ENCODE peak calls at places on chromosomes 12 and 14, in five cellular contexts. P is epithelial cell of esophagus, S is nephron progenitor cell, R is dorsolateral prefrontal cortex, E is fibroblast of the aortic adventitia. G is an unnamed sample.
A peak's percentile ranks its signal among the peaks of the same experiment; 100 is the strongest.

GRCh38 chr14:60151715-60152114 is 13.5 kb downstream of the DHRS7 start:
- DNase-seq in P (peak; percentile 97), S (no peak), R (peak; percentile 61), E (peak; percentile 72), G (no peak)

GRCh38 chr12:32198555-32198954 is 91.9 kb downstream of the BICD1 start:
- DNase-seq in P (peak; percentile 91), S (no peak), R (no peak), E (no peak), G (no peak)

GRCh38 chr12:65817866-65818265 is 6.4 kb upstream of the HMGA2 start:
- DNase-seq in P (no peak), S (no peak), R (no peak), E (no peak), G (no peak)

GRCh38 chr12:59382678-59383425 is 213.0 kb upstream of the SLC16A7 start:
- DNase-seq in P (no peak), S (no peak), R (no peak), E (peak; percentile 22), G (no peak)

GRCh38 chr12:40222247-40222646 is 2.5 kb upstream of the LRRK2 start:
- DNase-seq in P (peak; percentile 49), S (no peak), R (no peak), E (peak; percentile 31), G (no peak)

GRCh38 chr14:95274283-95274682 is 45.4 kb downstream of the CLMN start:
- DNase-seq in P (no peak), S (no peak), R (no peak), E (no peak), G (no peak)

GRCh38 chr12:47088021-47088944 is 8.5 kb upstream of the AMIGO2 start:
- DNase-seq in P (peak; percentile 96), S (no peak), R (no peak), E (peak; percentile 70), G (no peak)

GRCh38 chr12:122096591-122097149 is 18.1 kb downstream of the MLXIP start:
- DNase-seq in P (peak; percentile 97), S (no peak), R (no peak), E (peak; percentile 42), G (no peak)

GRCh38 chr14:72616294-72616693 is 277.6 kb downstream of the DPF3 start:
- DNase-seq in P (no peak), S (no peak), R (no peak), E (peak; percentile 85), G (no peak)

GRCh38 chr12:43338848-43339526 is 213.0 kb downstream of the ADAMTS20 start:
- DNase-seq in P (peak; percentile 38), S (peak; percentile 10), R (no peak), E (peak; percentile 78), G (no peak)

GRCh38 chr12:76083761-76084276 is 666 bp downstream of the NAP1L1 start:
- DNase-seq in P (peak; percentile 62), S (peak; percentile 87), R (peak; percentile 71), E (peak; percentile 58), G (peak; percentile 66)

GRCh38 chr12:69274861-69275260 is 35.5 kb downstream of the CPSF6 start:
- DNase-seq in P (peak; percentile 44), S (no peak), R (no peak), E (peak; percentile 44), G (no peak)

GRCh38 chr12:21717756-21718155 is 56.8 kb downstream of the KCNJ8 start:
- DNase-seq in P (no peak), S (no peak), R (no peak), E (no peak), G (no peak)

GRCh38 chr14:49546766-49547165 is 39.4 kb downstream of the RPS29 start:
- DNase-seq in P (no peak), S (no peak), R (no peak), E (no peak), G (no peak)

GRCh38 chr12:131065279-131065678 is 111.6 kb downstream of the ADGRD1 start:
- DNase-seq in P (no peak), S (no peak), R (no peak), E (no peak), G (no peak)

GRCh38 chr12:91914701-91915100 is 230.9 kb downstream of the BTG1 start:
- DNase-seq in P (no peak), S (no peak), R (no peak), E (no peak), G (no peak)

GRCh38 chr12:19710811-19711793 is 271.8 kb downstream of the AEBP2 start:
- DNase-seq in P (no peak), S (no peak), R (no peak), E (peak; percentile 91), G (no peak)

GRCh38 chr14:66628646-66629045 is 120.7 kb downstream of the GPHN start:
- DNase-seq in P (no peak), S (no peak), R (no peak), E (peak; percentile 13), G (no peak)

GRCh38 chr12:111506260-111506659 is 92.9 kb downstream of the ATXN2 start:
- DNase-seq in P (no peak), S (no peak), R (no peak), E (no peak), G (no peak)

GRCh38 chr12:119687344-119687865 is 19.5 kb downstream of the PRKAB1 start:
- DNase-seq in P (no peak), S (peak; percentile 32), R (no peak), E (no peak), G (no peak)

GRCh38 chr14:104331871-104332605 is 193.7 kb downstream of the KIF26A start:
- DNase-seq in P (no peak), S (no peak), R (no peak), E (no peak), G (no peak)
- TF ChIP-seq CTCF in P (no peak), S (no peak), R (no peak), E (no peak), G (no peak)

GRCh38 chr12:41795910-41796309 is 348.8 kb downstream of the GXYLT1 start:
- DNase-seq in P (no peak), S (peak; percentile 17), R (no peak), E (no peak), G (no peak)
- TF ChIP-seq CTCF in P (peak; percentile 9), S (no peak), R (no peak), E (no peak), G (peak; percentile 38)

DNA sequence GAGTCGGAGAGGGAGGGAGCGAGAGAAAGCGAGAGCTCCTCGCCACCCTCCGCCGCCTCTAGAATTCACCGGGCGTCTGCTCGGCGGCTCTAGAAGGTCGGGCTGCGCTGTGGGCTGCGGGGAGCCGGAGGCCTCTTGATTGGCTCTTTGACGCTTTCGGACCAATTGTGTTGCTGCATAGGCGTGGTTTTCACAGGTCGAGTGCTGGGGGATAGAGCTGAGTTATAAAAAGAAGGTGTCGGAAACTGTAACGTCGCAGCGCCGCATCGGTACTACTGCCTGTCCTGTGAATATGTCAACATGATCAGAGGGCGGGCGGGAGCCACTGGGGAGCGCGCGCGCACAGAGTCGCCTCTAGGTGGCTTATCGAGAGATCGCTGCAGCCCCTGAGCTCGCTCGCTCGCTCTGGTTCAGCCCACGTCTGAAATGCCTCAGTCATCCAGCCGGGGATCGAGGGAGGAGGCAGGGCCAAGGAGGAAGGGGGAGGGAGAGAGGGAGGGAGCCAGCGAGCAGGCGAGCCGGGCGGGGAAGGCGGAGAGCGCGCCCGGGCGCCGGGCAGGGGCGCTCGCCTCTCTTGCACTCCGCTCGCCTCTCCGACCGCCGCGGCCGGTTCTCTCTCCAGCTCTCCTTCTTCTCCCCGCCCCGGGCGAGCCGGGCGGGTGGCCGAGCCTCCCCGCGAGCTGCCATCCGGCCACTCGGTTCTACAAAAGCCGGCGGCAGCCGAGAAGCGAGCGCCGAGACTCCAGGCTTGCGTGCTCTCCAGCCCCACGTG is at the start of gene TBX3:
- DNase-seq in P (peak; percentile 99), S (peak; percentile 94), R (peak; percentile 21), E (peak; percentile 99), G (peak; percentile 84)
- TF ChIP-seq CTCF in P (peak; percentile 56), S (peak; percentile 56), R (no peak), E (peak; percentile 42), G (peak; percentile 60)

GRCh38 chr14:23633160-23633701 is 2.9 kb upstream of the DHRS2 start:
- DNase-seq in P (peak; percentile 28), S (no peak), R (no peak), E (no peak), G (no peak)
- TF ChIP-seq CTCF in P (no peak), S (no peak), R (no peak), E (peak; percentile 14), G (no peak)

GRCh38 chr14:21326972-21327371 is 47.1 kb downstream of the RPGRIP1 start:
- DNase-seq in P (no peak), S (no peak), R (no peak), E (no peak), G (no peak)
- TF ChIP-seq CTCF in P (no peak), S (no peak), R (no peak), E (no peak), G (no peak)

DNA sequence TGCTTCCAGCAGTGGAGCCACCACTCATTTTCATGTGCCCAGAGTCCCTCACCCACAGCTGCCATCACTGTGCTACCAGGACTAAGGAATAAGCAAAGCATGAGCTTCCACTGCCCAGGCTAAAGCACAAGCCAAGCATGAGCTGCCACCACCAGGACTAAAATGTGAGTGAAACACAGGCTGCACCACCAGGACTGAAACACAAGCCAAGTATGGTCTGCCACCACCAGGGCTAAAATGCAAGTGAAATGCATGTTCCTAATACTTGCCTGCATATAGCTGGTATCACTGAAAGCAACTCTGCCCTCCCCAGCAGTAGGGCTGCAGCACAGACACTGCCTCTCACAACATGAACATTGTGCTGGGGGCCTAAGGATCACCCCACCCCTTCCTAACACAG is 30.0 kb downstream of the CEP83 start:
- DNase-seq in P (no peak), S (no peak), R (no peak), E (no peak), G (no peak)
- TF ChIP-seq CTCF in P (no peak), S (no peak), R (no peak), E (no peak), G (no peak)

DNA sequence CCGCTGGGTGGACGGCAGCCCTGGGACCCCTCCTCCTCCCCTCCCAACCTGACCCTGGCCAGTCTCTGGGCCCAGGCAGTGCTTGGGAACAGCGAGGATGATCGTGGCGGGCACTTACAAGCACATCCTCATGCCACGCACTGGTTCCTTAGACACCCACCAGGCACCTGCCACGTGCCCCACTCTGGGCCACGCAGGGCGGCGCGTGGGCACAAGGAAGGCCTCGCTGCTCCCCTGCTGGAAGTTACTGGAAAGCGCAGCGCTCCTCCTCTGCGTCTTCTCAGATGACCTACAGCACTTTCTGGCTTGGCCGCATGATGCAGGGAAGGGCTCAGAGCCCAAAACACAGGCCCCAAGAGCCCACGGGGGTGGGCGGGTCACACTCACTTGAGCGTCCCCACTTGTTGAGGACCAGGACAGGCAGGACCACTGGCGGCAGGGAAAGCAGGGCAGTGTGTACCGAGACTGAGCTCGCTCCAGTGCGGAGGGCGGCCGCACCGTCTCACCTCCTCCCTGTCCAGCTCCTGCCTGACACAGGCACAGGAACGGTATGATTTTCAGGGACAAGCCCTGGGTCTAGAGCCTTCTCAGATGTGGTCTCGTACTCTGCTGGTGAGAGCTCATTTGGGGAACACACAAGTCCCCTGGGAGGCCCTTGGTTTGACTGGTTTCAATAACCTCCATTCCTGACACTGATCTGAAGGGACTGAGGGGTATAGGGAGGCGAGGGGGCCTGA is 128.3 kb upstream of the EVL start:
- DNase-seq in P (no peak), S (no peak), R (no peak), E (no peak), G (no peak)
- TF ChIP-seq CTCF in P (no peak), S (no peak), R (no peak), E (no peak), G (peak; percentile 19)